ENCODE peak calls at places on chromosome 22, in seven cellular contexts. O, J, X, B, L, U and C are unnamed samples.

GRCh38 chr22:45686004-45686403 is 14.4 kb downstream of the ATXN10 start:
- DNase-seq in O (no peak), J (peak), X (no peak), B (peak), L (no peak), U (no peak), C (no peak)

GRCh38 chr22:46610345-46610744 is 9.8 kb upstream of the GRAMD4 start:
- DNase-seq in O (no peak), J (no peak), X (no peak), B (no peak), L (no peak), U (no peak), C (no peak)

GRCh38 chr22:30474683-30475424 is 3.0 kb upstream of the SEC14L3 start:
- DNase-seq in O (peak), J (no peak), X (no peak), B (no peak), L (no peak), U (no peak), C (no peak)

GRCh38 chr22:33510429-33510904 is 409.8 kb downstream of the LARGE1 start:
- DNase-seq in O (no peak), J (no peak), X (no peak), B (no peak), L (no peak), U (no peak), C (no peak)

GRCh38 chr22:48843640-48844039 is 984.0 kb downstream of the BRD1 start:
- DNase-seq in O (peak), J (no peak), X (no peak), B (no peak), L (no peak), U (no peak), C (no peak)

GRCh38 chr22:50104149-50104548 is 14.3 kb downstream of the MOV10L1 start:
- DNase-seq in O (no peak), J (no peak), X (no peak), B (no peak), L (no peak), U (no peak), C (no peak)

GRCh38 chr22:37165066-37165465 is 15.3 kb upstream of the IL2RB start:
- DNase-seq in O (peak), J (no peak), X (no peak), B (no peak), L (peak), U (no peak), C (no peak)

GRCh38 chr22:50071432-50072166 is 13.5 kb upstream of the TTLL8 start:
- DNase-seq in O (no peak), J (no peak), X (no peak), B (no peak), L (no peak), U (no peak), C (no peak)

GRCh38 chr22:38461414-38462081 is 6.3 kb upstream of the KDELR3 start:
- DNase-seq in O (peak), J (peak), X (no peak), B (peak), L (peak), U (peak), C (peak)

GRCh38 chr22:38175206-38176118 is 6.2 kb downstream of the PLA2G6 start:
- DNase-seq in O (no peak), J (no peak), X (no peak), B (no peak), L (no peak), U (no peak), C (no peak)

GRCh38 chr22:48488611-48489456 is 1338.8 kb downstream of the BRD1 start:
- DNase-seq in O (no peak), J (no peak), X (no peak), B (no peak), L (no peak), U (no peak), C (peak)

GRCh38 chr22:43829904-43830851 is 18.1 kb upstream of the EFCAB6 start:
- DNase-seq in O (peak), J (peak), X (no peak), B (peak), L (peak), U (no peak), C (peak)

GRCh38 chr22:40749006-40749405 is 69.7 kb downstream of the MCHR1 start:
- DNase-seq in O (no peak), J (no peak), X (no peak), B (no peak), L (no peak), U (no peak), C (no peak)

GRCh38 chr22:45717787-45718186 is 46.2 kb downstream of the ATXN10 start:
- DNase-seq in O (no peak), J (peak), X (no peak), B (peak), L (no peak), U (no peak), C (no peak)

GRCh38 chr22:16806401-16806800 is 18.8 kb downstream of the XKR3 start:
- DNase-seq in O (no peak), J (no peak), X (no peak), B (no peak), L (no peak), U (no peak), C (no peak)

GRCh38 chr22:50613291-50613981 is 12.8 kb downstream of the MAPK8IP2 start:
- DNase-seq in O (no peak), J (peak), X (no peak), B (no peak), L (peak), U (peak), C (no peak)

GRCh38 chr22:31833930-31834329 is 80.1 kb downstream of the DEPDC5 start:
- DNase-seq in O (no peak), J (no peak), X (no peak), B (no peak), L (no peak), U (no peak), C (no peak)

GRCh38 chr22:31839986-31840385 is 86.2 kb downstream of the DEPDC5 start:
- DNase-seq in O (no peak), J (no peak), X (no peak), B (no peak), L (no peak), U (no peak), C (no peak)

GRCh38 chr22:31838917-31839316 is 85.1 kb downstream of the DEPDC5 start:
- DNase-seq in O (no peak), J (no peak), X (no peak), B (peak), L (no peak), U (no peak), C (no peak)

GRCh38 chr22:31840581-31840980 is 86.8 kb downstream of the DEPDC5 start:
- DNase-seq in O (no peak), J (no peak), X (no peak), B (no peak), L (no peak), U (no peak), C (no peak)

DNA sequence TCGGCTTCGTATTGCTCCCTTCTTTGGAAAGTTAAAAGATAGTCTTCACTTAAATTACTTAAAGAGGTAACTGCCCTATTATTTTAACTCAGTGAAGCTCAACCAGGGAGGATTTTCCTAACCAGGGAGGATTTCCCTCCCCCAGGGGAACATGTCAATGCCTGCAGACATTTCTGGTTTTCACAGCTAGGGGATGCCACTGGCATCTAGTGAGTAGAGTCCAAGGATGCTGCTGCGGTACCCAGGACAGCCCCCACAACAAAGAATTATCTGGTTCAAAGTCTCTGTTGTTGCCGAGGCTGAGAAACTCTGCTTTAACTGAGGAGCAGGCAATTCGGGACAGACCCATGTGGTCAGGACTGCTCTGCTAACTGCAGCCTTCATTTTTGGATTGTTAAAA is 82.2 kb downstream of the DEPDC5 start:
- DNase-seq in O (no peak), J (no peak), X (no peak), B (no peak), L (no peak), U (no peak), C (no peak)
- TF ChIP-seq CTCF in O (no peak), J (no peak), X (no peak), B (no peak), L (peak), U (no peak), C (no peak)

GRCh38 chr22:35564975-35565867 is 24.6 kb downstream of the RASD2 start:
- DNase-seq in O (no peak), J (peak), X (no peak), B (peak), L (no peak), U (no peak), C (no peak)
- TF ChIP-seq CTCF in O (no peak), J (no peak), X (no peak), B (peak), L (no peak), U (no peak), C (no peak)

GRCh38 chr22:27716074-27716473 is 85.5 kb downstream of the MN1 start:
- DNase-seq in O (no peak), J (no peak), X (no peak), B (no peak), L (no peak), U (no peak), C (no peak)

GRCh38 chr22:27711756-27712155 is 89.8 kb downstream of the MN1 start:
- DNase-seq in O (no peak), J (no peak), X (no peak), B (no peak), L (no peak), U (no peak), C (no peak)

GRCh38 chr22:27714076-27714475 is 87.5 kb downstream of the MN1 start:
- DNase-seq in O (no peak), J (no peak), X (no peak), B (no peak), L (no peak), U (no peak), C (no peak)

GRCh38 chr22:27717094-27717493 is 84.5 kb downstream of the MN1 start:
- DNase-seq in O (no peak), J (no peak), X (no peak), B (no peak), L (no peak), U (no peak), C (no peak)

DNA sequence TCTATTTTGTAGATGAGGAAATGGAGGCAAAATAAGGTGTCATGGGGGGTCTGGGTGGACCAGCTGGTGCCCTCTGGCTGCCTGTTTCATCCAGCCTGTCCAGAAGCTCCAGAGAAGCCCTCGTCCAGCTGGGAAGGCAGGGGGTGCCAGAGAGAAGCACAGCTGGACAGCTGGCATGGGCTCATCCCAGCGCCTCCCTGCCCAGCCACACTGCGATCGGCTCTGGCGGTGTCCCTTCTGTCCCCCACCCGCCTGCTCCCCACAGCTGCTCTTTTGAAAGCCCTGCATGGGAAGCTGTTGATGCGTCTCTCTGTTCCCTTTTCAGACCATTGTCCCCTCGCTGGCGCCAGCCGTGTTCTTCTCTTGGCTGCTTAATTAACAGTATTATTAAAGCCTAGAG is 86.5 kb downstream of the MN1 start:
- DNase-seq in O (no peak), J (no peak), X (no peak), B (no peak), L (peak), U (no peak), C (no peak)
- TF ChIP-seq CTCF in O (no peak), J (peak), X (no peak), B (no peak), L (peak), U (no peak), C (no peak)

GRCh38 chr22:41813726-41814410 is 13.4 kb downstream of the CCDC134 start:
- DNase-seq in O (no peak), J (no peak), X (no peak), B (no peak), L (no peak), U (no peak), C (no peak)

GRCh38 chr22:41808400-41808799 is 7.9 kb downstream of the CCDC134 start:
- DNase-seq in O (no peak), J (no peak), X (no peak), B (no peak), L (no peak), U (no peak), C (no peak)

GRCh38 chr22:41812805-41813545 is 12.5 kb downstream of the CCDC134 start:
- DNase-seq in O (no peak), J (no peak), X (no peak), B (no peak), L (no peak), U (no peak), C (no peak)

GRCh38 chr22:41805639-41806038 is 5.2 kb downstream of the CCDC134 start:
- DNase-seq in O (no peak), J (no peak), X (no peak), B (no peak), L (no peak), U (no peak), C (no peak)

DNA sequence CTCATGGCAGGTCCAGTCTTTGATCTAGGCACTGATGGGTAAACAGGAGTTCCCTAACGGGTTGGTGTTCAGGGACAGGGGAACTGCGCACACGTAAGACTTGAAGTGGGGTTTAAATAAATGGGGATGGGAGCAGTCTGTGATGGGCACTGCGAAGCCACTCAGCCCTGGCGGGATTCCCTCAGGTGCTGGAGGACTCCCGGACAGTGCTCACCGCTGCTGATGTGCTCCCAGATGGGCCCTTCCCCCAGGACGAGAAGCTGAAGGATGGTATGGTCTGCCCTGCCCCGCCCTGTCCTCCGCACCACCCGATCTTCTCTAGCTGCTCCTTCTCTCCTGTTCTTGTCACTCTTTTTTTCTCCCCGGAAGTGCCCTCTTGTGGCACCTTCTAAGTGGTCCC is 9.5 kb downstream of the CCDC134 start:
- DNase-seq in O (no peak), J (no peak), X (no peak), B (no peak), L (no peak), U (no peak), C (no peak)
- TF ChIP-seq CTCF in O (no peak), J (no peak), X (no peak), B (no peak), L (no peak), U (no peak), C (no peak)

GRCh38 chr22:26669060-26669481 is 11.7 kb downstream of the MIAT start:
- DNase-seq in O (no peak), J (peak), X (no peak), B (no peak), L (peak), U (no peak), C (peak)
- TF ChIP-seq CTCF in O (peak), J (peak), X (peak), B (peak), L (peak), U (no peak), C (peak)

GRCh38 chr22:42651134-42651533 is 1.9 kb upstream of the CYB5R3 start:
- DNase-seq in O (no peak), J (no peak), X (no peak), B (peak), L (no peak), U (no peak), C (no peak)
- TF ChIP-seq CTCF in O (no peak), J (no peak), X (no peak), B (no peak), L (no peak), U (no peak), C (no peak)

DNA sequence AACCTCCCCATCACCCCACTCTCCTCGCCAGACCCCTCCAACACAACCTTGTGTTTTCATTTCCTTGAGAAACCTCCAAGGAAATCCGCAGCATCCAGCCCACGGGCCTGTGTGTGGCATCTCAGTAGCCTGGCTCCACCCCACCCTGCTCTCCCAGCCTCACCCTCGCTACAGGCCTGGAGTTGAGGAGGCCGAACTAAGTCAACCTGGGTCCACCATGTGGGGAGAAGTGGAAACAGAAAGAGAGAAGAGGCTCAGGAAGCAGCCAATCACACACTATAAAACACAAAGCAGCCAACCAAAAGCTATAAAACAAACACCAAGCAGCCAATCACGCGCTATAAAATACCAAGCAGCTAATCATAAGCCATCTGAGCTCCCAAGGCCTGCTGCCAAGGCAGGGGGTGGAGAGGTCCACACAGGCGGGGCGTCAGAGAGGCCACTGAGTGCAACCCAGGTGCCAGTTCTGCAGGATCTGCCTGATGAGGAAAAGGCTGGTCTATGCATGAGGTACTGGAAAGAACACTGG is 72.0 kb downstream of the MICAL3 start:
- DNase-seq in O (no peak), J (no peak), X (no peak), B (no peak), L (no peak), U (no peak), C (no peak)
- TF ChIP-seq CTCF in O (no peak), J (no peak), X (no peak), B (no peak), L (no peak), U (no peak), C (no peak)

GRCh38 chr22:19631899-19632670 is 82.2 kb upstream of the SEPTIN5 start:
- DNase-seq in O (no peak), J (peak), X (no peak), B (peak), L (peak), U (no peak), C (no peak)
- TF ChIP-seq CTCF in O (no peak), J (peak), X (peak), B (peak), L (peak), U (no peak), C (peak)

GRCh38 chr22:27941143-27941542 is 22.1 kb upstream of the PITPNB start:
- DNase-seq in O (no peak), J (no peak), X (no peak), B (no peak), L (no peak), U (no peak), C (no peak)

GRCh38 chr22:27934069-27934468 is 15.0 kb upstream of the PITPNB start:
- DNase-seq in O (no peak), J (no peak), X (no peak), B (no peak), L (peak), U (no peak), C (no peak)

GRCh38 chr22:27933186-27933983 is 14.3 kb upstream of the PITPNB start:
- DNase-seq in O (no peak), J (no peak), X (no peak), B (no peak), L (no peak), U (no peak), C (no peak)

GRCh38 chr22:27935897-27936296 is 16.8 kb upstream of the PITPNB start:
- DNase-seq in O (no peak), J (no peak), X (no peak), B (no peak), L (no peak), U (no peak), C (no peak)

GRCh38 chr22:27937453-27937852 is 18.4 kb upstream of the PITPNB start:
- DNase-seq in O (no peak), J (no peak), X (no peak), B (no peak), L (no peak), U (no peak), C (no peak)
- TF ChIP-seq CTCF in O (no peak), J (peak), X (no peak), B (no peak), L (peak), U (no peak), C (no peak)

GRCh38 chr22:22486132-22486899 is 22.2 kb downstream of the ZNF280B start:
- DNase-seq in O (no peak), J (no peak), X (no peak), B (no peak), L (no peak), U (no peak), C (no peak)
- TF ChIP-seq CTCF in O (no peak), J (no peak), X (no peak), B (no peak), L (no peak), U (no peak), C (no peak)